ENCODE peak calls at places on chromosomes 1 and 21, in five cellular contexts. X, B, I, H and L are unnamed samples.

GRCh38 chr1:8075511-8076051 is 49.5 kb upstream of the ERRFI1 start:
- DNase-seq in X (no peak), B (peak; percentile 74), I (peak; percentile 51), H (no peak), L (no peak)

GRCh38 chr1:25737151-25737550 is 62.8 kb upstream of the SELENON start:
- DNase-seq in X (no peak), B (peak; percentile 64), I (no peak), H (peak; percentile 33), L (no peak)

GRCh38 chr1:206455681-206456344 is 14.5 kb upstream of the IKBKE start:
- DNase-seq in X (no peak), B (no peak), I (peak; percentile 31), H (no peak), L (no peak)

GRCh38 chr1:9629445-9630201 is 21.9 kb upstream of the PIK3CD start:
- DNase-seq in X (peak; percentile 57), B (no peak), I (no peak), H (peak; percentile 46), L (no peak)

GRCh38 chr1:13829152-13829769 is 129.3 kb downstream of the PRDM2 start:
- DNase-seq in X (no peak), B (peak; percentile 15), I (no peak), H (no peak), L (no peak)

GRCh38 chr1:25534389-25534788 is 9.0 kb upstream of the LDLRAP1 start:
- DNase-seq in X (no peak), B (no peak), I (no peak), H (no peak), L (no peak)

GRCh38 chr1:173388352-173388751 is 88.8 kb upstream of the PRDX6 start:
- DNase-seq in X (no peak), B (no peak), I (no peak), H (no peak), L (no peak)

GRCh38 chr21:46622226-46622625 is 13.2 kb upstream of the PRMT2 start:
- DNase-seq in X (no peak), B (no peak), I (no peak), H (no peak), L (no peak)

GRCh38 chr1:63861055-63861691 is 87.4 kb downstream of the ROR1 start:
- DNase-seq in X (no peak), B (no peak), I (no peak), H (no peak), L (no peak)

GRCh38 chr1:11740258-11741192 is 4.6 kb downstream of the AGTRAP start:
- DNase-seq in X (no peak), B (no peak), I (no peak), H (no peak), L (no peak)

GRCh38 chr21:45873418-45873817 is 108.2 kb upstream of the COL6A1 start:
- DNase-seq in X (no peak), B (no peak), I (no peak), H (no peak), L (no peak)

GRCh38 chr1:166089804-166090203 is 77.0 kb downstream of the FAM78B start:
- DNase-seq in X (no peak), B (no peak), I (no peak), H (no peak), L (peak; percentile 4)

GRCh38 chr1:34478460-34479076 is 276.3 kb upstream of the GJB5 start:
- DNase-seq in X (no peak), B (no peak), I (peak; percentile 31), H (no peak), L (no peak)

GRCh38 chr1:201719812-201720521 is 109.0 kb upstream of the IPO9 start:
- DNase-seq in X (no peak), B (no peak), I (peak; percentile 95), H (peak; percentile 65), L (no peak)

GRCh38 chr1:26555550-26555981 is 26.0 kb downstream of the RPS6KA1 start:
- DNase-seq in X (no peak), B (no peak), I (no peak), H (peak; percentile 19), L (no peak)

GRCh38 chr1:118185083-118185899 is at the start of gene SPAG17:
- DNase-seq in X (no peak), B (peak; percentile 82), I (peak; percentile 96), H (peak; percentile 58), L (no peak)

GRCh38 chr1:181981821-181982220 is 79.7 kb downstream of the ZNF648 start:
- DNase-seq in X (no peak), B (peak; percentile 21), I (no peak), H (no peak), L (no peak)